ENCODE peak calls at places on chromosomes 3 and 15, in five cellular contexts. W is endothelial cell; L is activated T-helper 9 cell treated with anti-CD3 and anti-CD28 coated beads, Interleukin-2, amount 50 U/mL, for 16 hours; D is cardiac muscle cell; M is HT1080. H is an unnamed sample.

GRCh38 chr3:162512488-162512887 is 1015.9 kb downstream of the OTOL1 start:
- DNase-seq in M (no peak), D (no peak), L (no peak), W (no peak), H (no peak)

GRCh38 chr3:7290062-7290825 is 429.3 kb downstream of the GRM7 start:
- DNase-seq in W (no peak), M (no peak), L (no peak), D (peak), H (no peak)

GRCh38 chr3:100499651-100500050 is 7.2 kb downstream of the TMEM45A start:
- DNase-seq in D (no peak), W (no peak), L (no peak), M (no peak), H (no peak)

GRCh38 chr15:65201918-65202317 is 9.4 kb downstream of the CILP start:
- DNase-seq in M (no peak), D (no peak), W (no peak), L (no peak), H (no peak)

GRCh38 chr3:115999598-115999997 is 376.3 kb downstream of the GAP43 start:
- DNase-seq in W (no peak), D (no peak), L (no peak), M (no peak), H (no peak)

GRCh38 chr3:197399486-197399885 is 101.1 kb upstream of the DLG1 start:
- DNase-seq in M (no peak), D (no peak), L (no peak), W (no peak), H (no peak)

GRCh38 chr3:69385723-69386483 is at the start of gene FRMD4B:
- DNase-seq in M (peak), L (no peak), D (peak), W (peak), H (no peak)

GRCh38 chr15:51077565-51078153 is 17.0 kb downstream of the TNFAIP8L3 start:
- DNase-seq in W (peak), M (peak), L (peak), D (peak), H (no peak)

GRCh38 chr3:24683090-24683489 is 188.4 kb upstream of the THRB start:
- DNase-seq in D (no peak), W (no peak), L (no peak), M (no peak), H (peak)

GRCh38 chr15:97598353-97598798 is 362.1 kb upstream of the ARRDC4 start:
- DNase-seq in L (no peak), W (no peak), M (no peak), D (no peak), H (no peak)

GRCh38 chr3:10353661-10354372 is 32.9 kb upstream of the SEC13 start:
- DNase-seq in W (no peak), M (no peak), L (no peak), D (no peak), H (no peak)

GRCh38 chr15:42876224-42876623 is 44.4 kb downstream of the TTBK2 start:
- DNase-seq in L (no peak), M (no peak), W (no peak), D (no peak), H (no peak)

GRCh38 chr15:42215854-42216829 is 8.0 kb upstream of the VPS39 start:
- DNase-seq in W (no peak), M (no peak), D (peak), L (no peak), H (no peak)

GRCh38 chr15:73991726-73992593 is at the start of gene STOML1:
- DNase-seq in D (peak), W (peak), L (peak), M (peak), H (peak)

GRCh38 chr3:8968375-8968882 is 5.2 kb upstream of the RAD18 start:
- DNase-seq in L (no peak), M (no peak), D (no peak), W (no peak), H (no peak)

GRCh38 chr3:107612581-107613182 is 89.9 kb downstream of the BBX start:
- DNase-seq in D (no peak), W (no peak), L (no peak), M (no peak), H (no peak)

GRCh38 chr15:49901867-49902775 is 216.9 kb downstream of the ATP8B4 start:
- DNase-seq in L (no peak), M (peak), D (peak), W (no peak), H (no peak)

GRCh38 chr3:64010199-64010598 is 13.1 kb downstream of the PSMD6 start:
- DNase-seq in W (no peak), D (no peak), M (no peak), L (no peak), H (no peak)

GRCh38 chr3:11610700-11611099 is 33.0 kb downstream of the VGLL4 start:
- DNase-seq in W (no peak), L (no peak), M (no peak), D (no peak), H (no peak)

GRCh38 chr3:133600682-133601081 is 27.2 kb downstream of the CDV3 start:
- DNase-seq in M (no peak), L (no peak), D (no peak), W (no peak), H (no peak)

GRCh38 chr15:73832657-73833056 is 40.7 kb upstream of the TBC1D21 start:
- DNase-seq in M (no peak), L (no peak), W (no peak), D (peak), H (no peak)

GRCh38 chr15:47514251-47514652 is 203.1 kb upstream of the SEMA6D start:
- DNase-seq in W (no peak), L (no peak), D (peak), M (peak), H (no peak)

GRCh38 chr15:60442763-60443162 is 36.2 kb downstream of the ICE2 start:
- DNase-seq in L (no peak), W (no peak), M (peak), D (no peak), H (no peak)

GRCh38 chr3:36957862-36958686 is 13.2 kb upstream of the TRANK1 start:
- DNase-seq in D (peak), W (no peak), L (no peak), M (peak), H (no peak)

H was measured in HuH-7.5.